ENCODE peak calls at places on chromosome 2, in nine cellular contexts. U is fibroblast of lung, I is hepatocyte, H is HepG2, Q is left ventricle myocardium inferior, F is sigmoid colon, Y is BJ, K is RWPE2, A is right atrium auricular region. G is an unnamed sample.
A peak's percentile ranks its signal among the peaks of the same experiment; 100 is the strongest.

GRCh38 chr2:10382313-10383061 is 65.6 kb downstream of the ODC1 start:
- DNase-seq in U (no peak), I (no peak), H (no peak), Q (no peak), F (no peak), Y (no peak), K (no peak), A (no peak), G (no peak)

GRCh38 chr2:181876614-181877063 is 14.9 kb upstream of the ITPRID2 start:
- DNase-seq in U (peak; percentile 58), I (peak; percentile 67), H (no peak), Q (no peak), F (no peak), Y (peak; percentile 58), K (peak; percentile 71), A (no peak), G (peak; percentile 92)

GRCh38 chr2:18356676-18357075 is 203.8 kb downstream of the RDH14 start:
- DNase-seq in U (peak; percentile 73), I (peak; percentile 56), H (no peak), Q (no peak), F (no peak), Y (no peak), K (no peak), A (no peak), G (no peak)

GRCh38 chr2:213216461-213216860 is 65.0 kb upstream of the IKZF2 start:
- DNase-seq in U (peak; percentile 66), I (peak; percentile 11), H (no peak), Q (no peak), F (no peak), Y (no peak), K (no peak), A (no peak), G (peak; percentile 81)

GRCh38 chr2:45691152-45691551 is 39.7 kb downstream of the PRKCE start:
- DNase-seq in U (no peak), I (no peak), H (no peak), Q (no peak), F (no peak), Y (no peak), K (no peak), A (no peak), G (no peak)

GRCh38 chr2:60553992-60554648 is 666 bp upstream of the BCL11A start:
- DNase-seq in U (peak; percentile 35), I (peak; percentile 79), H (no peak), Q (peak; percentile 33), F (no peak), Y (no peak), K (no peak), A (no peak), G (no peak)

GRCh38 chr2:28390857-28391563 is 1.6 kb upstream of the FOSL2 start:
- DNase-seq in U (peak; percentile 89), I (peak; percentile 90), H (no peak), Q (peak; percentile 90), F (peak; percentile 96), Y (no peak), K (no peak), A (peak; percentile 96), G (peak; percentile 83)

GRCh38 chr2:120044336-120044735 is 31.5 kb downstream of the EPB41L5 start:
- DNase-seq in U (no peak), I (no peak), H (no peak), Q (no peak), F (no peak), Y (no peak), K (no peak), A (no peak), G (no peak)

GRCh38 chr2:107712857-107713256 is 113.8 kb upstream of the RGPD4 start:
- DNase-seq in U (no peak), I (no peak), H (no peak), Q (no peak), F (no peak), Y (no peak), K (no peak), A (no peak), G (no peak)

GRCh38 chr2:161414385-161415040 is 1.6 kb upstream of the TBR1 start:
- DNase-seq in U (peak; percentile 41), I (peak; percentile 32), H (peak; percentile 23), Q (no peak), F (no peak), Y (no peak), K (no peak), A (no peak), G (no peak)

GRCh38 chr2:161416294-161416632 is at the start of gene TBR1:
- DNase-seq in U (no peak), I (no peak), H (no peak), Q (no peak), F (no peak), Y (no peak), K (no peak), A (no peak), G (no peak)

GRCh38 chr2:161415467-161416293 is 417 bp upstream of the TBR1 start:
- DNase-seq in U (no peak), I (no peak), H (peak; percentile 10), Q (no peak), F (no peak), Y (no peak), K (no peak), A (no peak), G (no peak)

GRCh38 chr2:161414015-161414384 is 2.1 kb upstream of the TBR1 start:
- DNase-seq in U (no peak), I (no peak), H (no peak), Q (no peak), F (no peak), Y (no peak), K (no peak), A (no peak), G (no peak)

DNA sequence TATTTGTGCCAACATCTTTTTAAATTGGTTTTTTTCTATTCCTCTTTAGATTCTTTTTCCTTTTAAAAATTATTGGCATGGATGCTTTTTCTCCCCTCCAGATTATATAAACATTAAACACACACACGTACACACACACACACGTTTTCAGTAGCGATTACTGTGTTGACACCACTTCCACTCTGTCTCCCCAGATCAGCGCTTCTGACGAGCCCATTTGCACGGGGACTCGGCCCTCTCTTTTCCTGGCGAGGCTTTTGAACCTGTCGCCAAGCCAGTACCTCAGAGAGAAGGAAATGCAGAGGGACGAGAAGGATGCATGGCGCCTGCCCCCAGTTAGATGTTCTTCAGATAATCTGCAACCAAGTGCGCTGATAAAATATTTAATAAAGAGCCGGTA is 1.1 kb upstream of the TBR1 start:
- DNase-seq in U (no peak), I (no peak), H (no peak), Q (no peak), F (no peak), Y (no peak), K (no peak), A (no peak), G (no peak)
- H3K27me3 ChIP-seq in U (peaks cover 48% of the 10 kb centered on the region), I (peaks cover 75% of the 10 kb centered on the region), H (peaks cover 53% of the 10 kb centered on the region), Q (peaks cover 67% of the 10 kb centered on the region), F (peaks cover 74% of the 10 kb centered on the region), Y (peaks cover 35% of the 10 kb centered on the region), K (peaks cover 63% of the 10 kb centered on the region), A (peaks cover 43% of the 10 kb centered on the region), G (peaks cover 66% of the 10 kb centered on the region)

GRCh38 chr2:50606860-50607259 is 425.1 kb downstream of the NRXN1 start:
- DNase-seq in U (no peak), I (no peak), H (no peak), Q (no peak), F (no peak), Y (no peak), K (no peak), A (no peak), G (no peak)
- TF ChIP-seq CTCF in U (peak; percentile 34), I (no peak), H (no peak), Q (no peak), F (no peak), Y (no peak), K (peak; percentile 9), A (no peak), G (peak; percentile 63)

GRCh38 chr2:70790079-70790963 is at the start of gene FIGLA:
- DNase-seq in U (no peak), I (no peak), H (no peak), Q (no peak), F (no peak), Y (no peak), K (no peak), A (no peak), G (no peak)
- H3K27me3 ChIP-seq in U (peaks cover 35% of the 10 kb centered on the region), I (peaks cover 75% of the 10 kb centered on the region), H (peaks cover 5% of the 10 kb centered on the region), Q (peaks cover 99% of the 10 kb centered on the region), F (peaks cover 59% of the 10 kb centered on the region), Y (peaks cover 24% of the 10 kb centered on the region), K (peaks cover 65% of the 10 kb centered on the region), A (no peaks in the 10 kb centered on the region), G (peaks cover 96% of the 10 kb centered on the region)

GRCh38 chr2:196177124-196177523 is 5.7 kb upstream of the STK17B start:
- DNase-seq in U (no peak), I (no peak), H (no peak), Q (no peak), F (no peak), Y (no peak), K (no peak), A (no peak), G (no peak)
- TF ChIP-seq CTCF in U (no peak), I (no peak), H (no peak), Q (no peak), F (no peak), Y (no peak), K (no peak), A (no peak), G (no peak)

DNA sequence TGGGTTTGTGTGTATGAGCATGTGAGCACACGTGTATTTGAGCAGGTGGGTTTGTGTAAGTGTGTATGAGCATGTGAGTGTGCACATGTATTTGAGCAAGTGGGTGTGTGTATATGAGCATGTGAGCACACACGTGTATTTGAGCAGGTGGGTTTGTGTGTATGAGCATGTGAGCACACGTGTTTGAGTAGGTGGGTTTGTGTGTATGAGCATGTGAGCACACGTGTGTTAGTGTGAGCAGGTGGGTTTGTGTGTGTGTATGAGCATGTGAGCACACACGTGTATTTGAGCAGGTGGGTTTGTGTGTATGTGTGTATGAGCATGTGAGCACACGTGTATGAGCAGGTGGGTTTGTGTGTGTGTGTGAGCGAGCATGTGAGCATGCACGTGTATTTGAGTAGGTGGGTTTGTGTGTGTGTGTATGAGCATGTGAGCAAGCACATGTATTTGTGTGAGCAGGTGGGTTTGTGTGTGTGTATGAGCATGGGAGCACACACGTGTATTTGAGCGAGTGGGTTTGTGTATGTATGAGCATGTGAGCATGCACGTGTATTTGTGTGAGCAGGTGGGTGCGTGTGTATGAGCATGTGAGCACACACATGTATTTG is 169.7 kb downstream of the TWIST2 start:
- DNase-seq in U (no peak), I (no peak), H (no peak), Q (no peak), F (no peak), Y (no peak), K (no peak), A (no peak), G (no peak)
- H3K27me3 ChIP-seq in U (peaks cover 19% of the 10 kb centered on the region), I (peaks cover 4% of the 10 kb centered on the region), H (peaks cover 77% of the 10 kb centered on the region), Q (peaks cover 91% of the 10 kb centered on the region), F (peaks cover 7% of the 10 kb centered on the region), Y (peaks cover 16% of the 10 kb centered on the region), K (peaks cover 3% of the 10 kb centered on the region), A (no peaks in the 10 kb centered on the region), G (peaks cover 28% of the 10 kb centered on the region)